ENCODE peak calls at places on chromosomes 4 and X, in four cellular contexts. F is CD8-positive, alpha-beta T cell; S is mammary epithelial cell; O is RWPE2. Q is an unnamed sample.

GRCh38 chrX:154439841-154440240 is 2.9 kb downstream of the GDI1 start:
- DNase-seq in F (no peak), S (no peak), O (no peak), Q (no peak)

GRCh38 chrX:48972214-48973164 is 845 bp upstream of the KCND1 start:
- DNase-seq in F (peak), S (no peak), O (no peak), Q (no peak)

GRCh38 chrX:71253253-71254091 is 468 bp downstream of the ZMYM3 start:
- DNase-seq in F (peak), S (no peak), O (no peak), Q (peak)

GRCh38 chrX:98357146-98357545 is 1473.4 kb downstream of the RPA4 start:
- DNase-seq in F (no peak), S (no peak), O (no peak), Q (no peak)

GRCh38 chrX:68431836-68432235 is 1.5 kb downstream of the OPHN1 start:
- DNase-seq in F (no peak), S (no peak), O (no peak), Q (no peak)

GRCh38 chr4:93475730-93476129 is 352.8 kb upstream of the ATOH1 start:
- DNase-seq in F (no peak), S (no peak), O (no peak), Q (peak)

GRCh38 chr4:95556460-95556859 is 7.7 kb upstream of the UNC5C start:
- DNase-seq in F (no peak), S (peak), O (no peak), Q (peak)

GRCh38 chrX:129726307-129727111 is 12.3 kb upstream of the XPNPEP2 start:
- DNase-seq in F (peak), S (peak), O (no peak), Q (peak)

GRCh38 chr4:169252339-169253086 is 18.2 kb downstream of the SH3RF1 start:
- DNase-seq in F (no peak), S (no peak), O (no peak), Q (no peak)

GRCh38 chr4:150854600-150854999 is 160.5 kb downstream of the LRBA start:
- DNase-seq in F (no peak), S (no peak), O (no peak), Q (no peak)

GRCh38 chr4:113008726-113009125 is 40.7 kb upstream of the ANK2 start:
- DNase-seq in F (no peak), S (no peak), O (no peak), Q (no peak)

GRCh38 chrX:26925088-26925487 is 538.1 kb downstream of the PPP4R3C start:
- DNase-seq in F (no peak), S (peak), O (no peak), Q (no peak)

GRCh38 chr4:13322681-13323101 is 161.4 kb downstream of the RAB28 start:
- DNase-seq in F (no peak), S (peak), O (no peak), Q (no peak)

GRCh38 chr4:577499-578450 is 1.7 kb upstream of the TMEM271 start:
- DNase-seq in F (no peak), S (peak), O (no peak), Q (peak)

GRCh38 chr4:139619644-139620043 is 46.0 kb upstream of the MGST2 start:
- DNase-seq in F (no peak), S (peak), O (no peak), Q (peak)

GRCh38 chrX:151161690-151162089 is 14.7 kb upstream of the GPR50 start:
- DNase-seq in F (no peak), S (no peak), O (no peak), Q (no peak)

GRCh38 chr4:7021930-7022658 is 21.1 kb upstream of the TADA2B start:
- DNase-seq in F (no peak), S (peak), O (no peak), Q (peak)

GRCh38 chr4:80199947-80200346 is 2.6 kb downstream of the PRDM8 start:
- DNase-seq in F (no peak), S (no peak), O (no peak), Q (no peak)

GRCh38 chr4:80196259-80197131 is 808 bp upstream of the PRDM8 start:
- DNase-seq in F (no peak), S (no peak), O (no peak), Q (no peak)

GRCh38 chr4:80199004-80199579 is 1.8 kb downstream of the PRDM8 start:
- DNase-seq in F (no peak), S (no peak), O (no peak), Q (no peak)

GRCh38 chr4:80197132-80197573 is at the start of gene PRDM8:
- DNase-seq in F (no peak), S (no peak), O (no peak), Q (no peak)

GRCh38 chr4:80197601-80198444 is 520 bp downstream of the PRDM8 start:
- DNase-seq in F (no peak), S (no peak), O (no peak), Q (no peak)
- H3K27ac ChIP-seq in F (no peak), S (no peak), O (no peak), Q (no peak)

GRCh38 chr4:99564921-99565320 is 1.1 kb upstream of the TRMT10A start:
- DNase-seq in F (no peak), S (no peak), O (no peak), Q (no peak)

GRCh38 chr4:99563310-99564186 is at the start of gene TRMT10A:
- DNase-seq in F (peak), S (peak), O (peak), Q (peak)
- TF ChIP-seq CTCF in F (no peak), S (no peak), O (no peak), Q (no peak)

DNA sequence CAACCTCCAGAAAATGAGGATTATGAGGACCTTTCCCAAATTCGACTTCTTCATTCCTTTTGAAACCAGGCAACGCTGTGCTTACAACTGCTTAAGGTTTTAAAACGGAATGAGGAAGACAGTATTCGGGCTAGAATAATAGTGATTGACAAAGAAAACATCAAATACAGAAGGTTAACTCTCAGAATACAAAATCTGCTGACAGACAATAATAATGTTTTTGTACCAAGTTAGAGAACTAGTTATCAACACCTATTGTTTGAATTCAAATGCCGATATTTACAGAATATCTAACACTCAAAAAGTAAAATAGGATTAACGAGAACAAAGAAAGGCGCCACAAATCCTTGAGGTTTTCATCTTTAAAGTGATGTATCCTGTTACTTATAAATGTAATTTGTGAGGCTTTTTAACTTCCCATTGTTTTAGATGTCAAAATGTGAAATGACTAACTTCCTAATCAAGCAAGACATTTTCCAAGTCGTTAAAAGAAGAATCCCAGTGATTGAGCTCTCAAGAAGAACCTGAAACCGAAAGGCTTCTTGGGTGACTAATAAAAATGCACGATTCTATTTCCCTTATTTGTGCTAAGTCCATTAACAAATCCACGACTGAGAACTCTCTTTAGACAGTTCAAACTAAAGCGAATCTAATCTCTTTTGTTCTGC is 118.3 kb downstream of the SORBS2 start:
- DNase-seq in F (no peak), S (no peak), O (no peak), Q (no peak)
- H3K27ac ChIP-seq in F (no peak), S (no peak), O (no peak), Q (no peak)

DNA sequence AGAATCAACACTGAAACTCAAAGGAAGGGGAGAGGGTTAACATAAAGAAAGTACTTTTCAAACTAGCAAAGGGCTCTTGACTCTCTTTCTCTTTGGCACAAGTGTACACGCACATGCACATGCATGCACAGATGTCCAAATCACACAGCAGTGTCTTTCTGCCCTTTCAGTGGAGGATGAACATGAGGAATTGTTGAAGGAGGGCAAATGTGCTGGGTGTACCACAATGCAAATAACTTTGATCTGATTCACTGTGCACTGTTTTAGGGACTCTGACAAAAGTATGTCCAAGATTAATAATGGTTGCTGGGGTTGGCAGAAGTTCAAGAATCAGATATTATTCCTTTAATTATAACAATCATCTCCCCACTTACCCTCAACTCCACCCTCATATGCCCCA is 93.8 kb downstream of the GPC4 start:
- DNase-seq in F (no peak), S (no peak), O (no peak), Q (no peak)
- TF ChIP-seq CTCF in F (no peak), S (no peak), O (no peak), Q (no peak)